ENCODE peak calls at places on chromosome 21, in nine cellular contexts. Q, F, L, O, R, G, W, J and P are unnamed samples.
A peak's percentile ranks its signal among the peaks of the same experiment; 100 is the strongest.

GRCh38 chr21:32371913-32372314 is 20.9 kb downstream of the URB1 start:
- DNase-seq in Q (no peak), L (no peak), J (no peak), G (no peak), W (peak; percentile 49), R (no peak), O (peak; percentile 71), F (no peak), P (no peak)

GRCh38 chr21:30072496-30072895 is 94.1 kb downstream of the CLDN17 start:
- DNase-seq in J (no peak), L (no peak), W (peak; percentile 45), G (peak; percentile 5), F (peak; percentile 52), Q (no peak), O (no peak), R (no peak), P (no peak)

GRCh38 chr21:45916011-45916840 is 65.3 kb upstream of the COL6A1 start:
- DNase-seq in J (no peak), W (no peak), R (no peak), O (no peak), L (no peak), G (no peak), Q (no peak), F (no peak), P (no peak)

GRCh38 chr21:27104749-27105439 is 138.0 kb upstream of the ADAMTS5 start:
- DNase-seq in J (no peak), F (no peak), O (no peak), R (no peak), L (no peak), G (no peak), Q (no peak), W (peak; percentile 8), P (no peak)

GRCh38 chr21:26773058-26773457 is 72.2 kb downstream of the ADAMTS1 start:
- DNase-seq in W (no peak), G (no peak), Q (no peak), L (no peak), F (no peak), R (no peak), O (no peak), J (no peak), P (no peak)

GRCh38 chr21:33196956-33197374 is 32.8 kb upstream of the IFNAR2 start:
- DNase-seq in J (peak; percentile 72), F (peak; percentile 67), R (peak; percentile 64), G (peak; percentile 84), O (peak; percentile 65), W (peak; percentile 47), L (peak; percentile 84), Q (peak; percentile 66), P (peak; percentile 88)

GRCh38 chr21:25742900-25743299 is 8.1 kb downstream of the GABPA start:
- DNase-seq in W (no peak), G (no peak), J (no peak), Q (no peak), F (no peak), R (no peak), O (no peak), L (no peak), P (no peak)

GRCh38 chr21:30463713-30464112 is 16.5 kb downstream of the KRTAP19-1 start:
- DNase-seq in R (no peak), F (no peak), J (no peak), W (no peak), G (no peak), Q (no peak), L (no peak), O (no peak), P (no peak)

GRCh38 chr21:37461494-37461893 is 94.9 kb downstream of the DYRK1A start:
- DNase-seq in L (no peak), Q (no peak), R (no peak), J (no peak), W (no peak), O (no peak), F (no peak), G (no peak), P (no peak)

GRCh38 chr21:37225440-37225839 is 41.7 kb downstream of the VPS26C start:
- DNase-seq in L (no peak), O (no peak), J (no peak), Q (peak; percentile 35), F (no peak), W (no peak), G (no peak), R (no peak), P (no peak)

GRCh38 chr21:15058718-15059316 is 6.0 kb downstream of the NRIP1 start:
- DNase-seq in W (peak; percentile 52), Q (no peak), G (no peak), R (no peak), J (peak; percentile 76), O (no peak), L (no peak), F (no peak), P (no peak)

GRCh38 chr21:28943631-28944030 is 49.0 kb downstream of the LTN1 start:
- DNase-seq in O (no peak), F (no peak), J (no peak), L (no peak), Q (no peak), W (peak; percentile 2), R (no peak), G (no peak), P (no peak)

GRCh38 chr21:37582613-37583012 is 216.0 kb downstream of the DYRK1A start:
- DNase-seq in Q (no peak), R (no peak), F (peak; percentile 23), J (peak; percentile 52), G (peak; percentile 32), W (peak; percentile 61), L (peak; percentile 72), O (no peak), P (peak; percentile 9)

GRCh38 chr21:32135401-32136363 is 143.2 kb downstream of the MIS18A start:
- DNase-seq in F (no peak), Q (no peak), J (no peak), G (peak; percentile 66), L (peak; percentile 10), W (peak; percentile 1), O (no peak), R (no peak), P (no peak)

GRCh38 chr21:24456358-24456757 is 1150.9 kb downstream of the MRPL39 start:
- DNase-seq in W (no peak), L (no peak), J (no peak), F (no peak), O (no peak), R (peak; percentile 27), G (no peak), Q (no peak), P (no peak)

GRCh38 chr21:44294391-44295162 is 5.3 kb upstream of the PFKL start:
- DNase-seq in W (peak; percentile 40), R (peak; percentile 94), J (no peak), L (no peak), Q (no peak), F (no peak), O (peak; percentile 83), G (no peak), P (no peak)

GRCh38 chr21:26850116-26850643 is 5.0 kb upstream of the ADAMTS1 start:
- DNase-seq in Q (no peak), L (peak; percentile 80), R (no peak), W (no peak), G (peak; percentile 32), F (no peak), J (peak; percentile 32), O (no peak), P (peak; percentile 56)

GRCh38 chr21:28856588-28857250 is 136.0 kb downstream of the LTN1 start:
- DNase-seq in Q (no peak), J (no peak), R (peak; percentile 36), W (no peak), O (no peak), G (peak; percentile 8), F (no peak), L (peak; percentile 37), P (no peak)

GRCh38 chr21:27196651-27197050 is 229.8 kb upstream of the ADAMTS5 start:
- DNase-seq in G (no peak), F (no peak), J (no peak), O (no peak), L (no peak), W (no peak), Q (no peak), R (no peak), P (no peak)

GRCh38 chr21:33644383-33645074 is 2.2 kb downstream of the ITSN1 start:
- DNase-seq in L (no peak), F (no peak), R (peak; percentile 56), J (no peak), G (no peak), Q (no peak), W (peak; percentile 47), O (no peak), P (no peak)

GRCh38 chr21:41932576-41933258 is 21.1 kb downstream of the C2CD2 start:
- DNase-seq in O (peak; percentile 61), W (peak; percentile 65), G (no peak), J (no peak), F (no peak), R (peak; percentile 73), L (peak; percentile 83), Q (no peak), P (no peak)

GRCh38 chr21:45405819-45406762 is 1.1 kb downstream of the COL18A1 start:
- DNase-seq in F (peak; percentile 53), R (peak; percentile 55), G (no peak), L (no peak), J (no peak), Q (peak; percentile 17), W (no peak), O (peak; percentile 69), P (peak; percentile 76)

GRCh38 chr21:45130324-45130774 is 56.0 kb downstream of the ADARB1 start:
- DNase-seq in R (no peak), Q (no peak), L (peak; percentile 79), W (peak; percentile 55), F (no peak), J (no peak), G (no peak), O (peak; percentile 66), P (no peak)

GRCh38 chr21:27062441-27062840 is 95.6 kb upstream of the ADAMTS5 start:
- DNase-seq in W (no peak), L (peak; percentile 47), G (no peak), F (no peak), Q (no peak), R (no peak), J (no peak), O (no peak), P (no peak)

GRCh38 chr21:26061437-26061836 is 109.1 kb downstream of the APP start:
- DNase-seq in R (no peak), J (no peak), O (no peak), L (peak; percentile 59), Q (no peak), F (no peak), W (no peak), G (peak; percentile 31), P (no peak)

GRCh38 chr21:40185208-40185607 is 318.0 kb downstream of the PCP4 start:
- DNase-seq in R (no peak), W (no peak), J (no peak), G (no peak), F (no peak), Q (no peak), L (no peak), O (no peak), P (no peak)

GRCh38 chr21:42346441-42346840 is 4.4 kb downstream of the TFF2 start:
- DNase-seq in L (no peak), F (no peak), R (no peak), J (no peak), O (no peak), G (no peak), W (no peak), Q (no peak), P (no peak)

GRCh38 chr21:15278851-15279250 is 214.1 kb upstream of the NRIP1 start:
- DNase-seq in R (no peak), O (no peak), L (no peak), W (no peak), G (no peak), Q (no peak), F (no peak), J (no peak), P (no peak)

GRCh38 chr21:46154955-46155513 is 345 bp downstream of the FTCD start:
- DNase-seq in J (no peak), Q (no peak), G (no peak), O (peak; percentile 36), F (no peak), R (peak; percentile 29), L (no peak), W (no peak), P (no peak)

GRCh38 chr21:42696516-42697040 is 43.2 kb downstream of the PDE9A start:
- DNase-seq in G (no peak), J (no peak), F (no peak), R (no peak), Q (no peak), O (no peak), W (no peak), L (no peak), P (no peak)

GRCh38 chr21:46667191-46667734 is 31.8 kb downstream of the PRMT2 start:
- DNase-seq in Q (no peak), F (no peak), W (peak; percentile 11), O (no peak), J (no peak), R (no peak), G (no peak), L (no peak), P (peak; percentile 68)